ENCODE peak calls at places on chromosomes 2 and 18, in five cellular contexts. I, C, B, Y and T are unnamed samples.

GRCh38 chr18:42038936-42039335 is 83.9 kb downstream of the PIK3C3 start:
- DNase-seq in I (peak), C (no peak), B (peak), Y (no peak), T (peak)

GRCh38 chr18:64219511-64219910 is 70.6 kb upstream of the LINC00305 start:
- DNase-seq in I (no peak), C (no peak), B (no peak), Y (no peak), T (no peak)

GRCh38 chr2:2826209-2826551 is 495.1 kb upstream of the MYT1L start:
- DNase-seq in I (no peak), C (no peak), B (no peak), Y (no peak), T (no peak)

GRCh38 chr2:101473911-101474751 is 781 bp downstream of the RFX8 start:
- DNase-seq in I (peak), C (no peak), B (peak), Y (peak), T (no peak)

GRCh38 chr18:457120-457519 is 43.4 kb downstream of the COLEC12 start:
- DNase-seq in I (peak), C (no peak), B (peak), Y (no peak), T (no peak)

GRCh38 chr2:120817136-120817955 is 81.7 kb downstream of the GLI2 start:
- DNase-seq in I (no peak), C (no peak), B (no peak), Y (no peak), T (no peak)

GRCh38 chr2:224927671-224928173 is 114.5 kb downstream of the DOCK10 start:
- DNase-seq in I (peak), C (no peak), B (peak), Y (peak), T (no peak)

GRCh38 chr2:88159955-88160415 is 10.2 kb upstream of the THNSL2 start:
- DNase-seq in I (peak), C (peak), B (peak), Y (peak), T (peak)

GRCh38 chr2:58976374-58977055 is 735.4 kb upstream of the FANCL start:
- DNase-seq in I (no peak), C (no peak), B (no peak), Y (no peak), T (no peak)